ENCODE peak calls at places on chromosomes 13 and 19, in five cellular contexts. P is tibial artery, I is osteocyte, Y is EL, N is non-pigmented ciliary epithelial cell. H is an unnamed sample.

GRCh38 chr19:48513289-48514122 is 1.9 kb upstream of the LMTK3 start:
- DNase-seq in P (peak; percentile 47), I (no peak), Y (peak; percentile 75), N (no peak), H (no peak)

GRCh38 chr13:98797456-98797855 is 45.0 kb upstream of the SLC15A1 start:
- DNase-seq in P (no peak), I (no peak), Y (no peak), N (no peak), H (no peak)

GRCh38 chr19:3057275-3057714 is 5.0 kb downstream of the TLE5 start:
- DNase-seq in P (peak; percentile 83), I (no peak), Y (no peak), N (no peak), H (no peak)

GRCh38 chr13:94431569-94431968 is 47.9 kb downstream of the DCT start:
- DNase-seq in P (no peak), I (no peak), Y (no peak), N (no peak), H (no peak)

GRCh38 chr19:53540091-53540490 is 2.1 kb downstream of the ZNF331 start:
- DNase-seq in P (no peak), I (no peak), Y (no peak), N (no peak), H (no peak)

GRCh38 chr19:40982594-40983101 is 8.4 kb upstream of the CYP2B6 start:
- DNase-seq in P (no peak), I (no peak), Y (peak; percentile 14), N (peak; percentile 4), H (no peak)

GRCh38 chr13:113507564-113508210 is 17.2 kb upstream of the DCUN1D2 start:
- DNase-seq in P (no peak), I (no peak), Y (no peak), N (no peak), H (no peak)

GRCh38 chr19:40284501-40285352 is at the start of gene AKT2:
- DNase-seq in P (peak; percentile 35), I (peak; percentile 94), Y (peak; percentile 54), N (no peak), H (no peak)

GRCh38 chr19:1882089-1882785 is 3.1 kb downstream of the ABHD17A start:
- DNase-seq in P (no peak), I (no peak), Y (no peak), N (no peak), H (no peak)

GRCh38 chr19:3253270-3253669 is 28.8 kb downstream of the CELF5 start:
- DNase-seq in P (no peak), I (no peak), Y (no peak), N (no peak), H (no peak)

GRCh38 chr13:44578064-44578394 is 1.9 kb upstream of the TSC22D1 start:
- DNase-seq in P (peak; percentile 37), I (no peak), Y (no peak), N (no peak), H (peak; percentile 33)

GRCh38 chr13:77896536-77896935 is 22.1 kb downstream of the EDNRB start:
- DNase-seq in P (no peak), I (no peak), Y (no peak), N (no peak), H (no peak)

H was measured in HFF-Myc.